ENCODE peak calls at places on chromosomes 16 and 17, in four cellular contexts. One of them, this sample, is unnamed.

GRCh38 chr16:87581867-87582220 is 20.5 kb upstream of the JPH3 start:
- DNase-seq in NCI-H2081: no peak
- DNase-seq in stimulated activated CD8-positive, alpha-beta memory T cell treated with anti-CD3 and anti-CD28 coated beads, Interleukin-7, amount 100 ng/mL, for 1 hour: no peak
- DNase-seq in SHP77: peak; percentile 45
- DNase-seq in this sample: peak; percentile 91

GRCh38 chr16:49929606-49930005 is 73.7 kb upstream of the ZNF423 start:
- DNase-seq in stimulated activated CD8-positive, alpha-beta memory T cell treated with anti-CD3 and anti-CD28 coated beads, Interleukin-7, amount 100 ng/mL, for 1 hour: no peak
- DNase-seq in SHP77: no peak
- DNase-seq in NCI-H2081: no peak
- DNase-seq in this sample: no peak

GRCh38 chr16:59878999-59879398 is 1144.9 kb upstream of the GOT2 start:
- DNase-seq in stimulated activated CD8-positive, alpha-beta memory T cell treated with anti-CD3 and anti-CD28 coated beads, Interleukin-7, amount 100 ng/mL, for 1 hour: no peak
- DNase-seq in SHP77: no peak
- DNase-seq in NCI-H2081: no peak
- DNase-seq in this sample: no peak

GRCh38 chr16:17972460-17972943 is 364.0 kb downstream of the NPIPA8 start:
- DNase-seq in stimulated activated CD8-positive, alpha-beta memory T cell treated with anti-CD3 and anti-CD28 coated beads, Interleukin-7, amount 100 ng/mL, for 1 hour: no peak
- DNase-seq in NCI-H2081: no peak
- DNase-seq in SHP77: no peak
- DNase-seq in this sample: no peak

GRCh38 chr17:18968945-18969887 is 17.3 kb downstream of the SLC5A10 start:
- DNase-seq in SHP77: no peak
- DNase-seq in NCI-H2081: no peak
- DNase-seq in stimulated activated CD8-positive, alpha-beta memory T cell treated with anti-CD3 and anti-CD28 coated beads, Interleukin-7, amount 100 ng/mL, for 1 hour: no peak
- DNase-seq in this sample: peak; percentile 7

GRCh38 chr16:58218786-58219185 is 20.9 kb upstream of the CSNK2A2 start:
- DNase-seq in stimulated activated CD8-positive, alpha-beta memory T cell treated with anti-CD3 and anti-CD28 coated beads, Interleukin-7, amount 100 ng/mL, for 1 hour: no peak
- DNase-seq in NCI-H2081: no peak
- DNase-seq in SHP77: no peak
- DNase-seq in this sample: no peak

GRCh38 chr17:80441133-80441578 is 26.2 kb downstream of the ENDOV start:
- DNase-seq in stimulated activated CD8-positive, alpha-beta memory T cell treated with anti-CD3 and anti-CD28 coated beads, Interleukin-7, amount 100 ng/mL, for 1 hour: no peak
- DNase-seq in NCI-H2081: no peak
- DNase-seq in SHP77: no peak
- DNase-seq in this sample: no peak

GRCh38 chr16:48611329-48612137 is 1.6 kb upstream of the N4BP1 start:
- DNase-seq in stimulated activated CD8-positive, alpha-beta memory T cell treated with anti-CD3 and anti-CD28 coated beads, Interleukin-7, amount 100 ng/mL, for 1 hour: peak; percentile 42
- DNase-seq in SHP77: peak; percentile 14
- DNase-seq in NCI-H2081: peak; percentile 60
- DNase-seq in this sample: no peak

GRCh38 chr17:49217651-49218413 is 7.3 kb downstream of the ABI3 start:
- DNase-seq in stimulated activated CD8-positive, alpha-beta memory T cell treated with anti-CD3 and anti-CD28 coated beads, Interleukin-7, amount 100 ng/mL, for 1 hour: no peak
- DNase-seq in SHP77: no peak
- DNase-seq in NCI-H2081: no peak
- DNase-seq in this sample: no peak

GRCh38 chr17:31696184-31696602 is 162.9 kb downstream of the COPRS start:
- DNase-seq in SHP77: no peak
- DNase-seq in stimulated activated CD8-positive, alpha-beta memory T cell treated with anti-CD3 and anti-CD28 coated beads, Interleukin-7, amount 100 ng/mL, for 1 hour: no peak
- DNase-seq in NCI-H2081: no peak
- DNase-seq in this sample: peak; percentile 70

GRCh38 chr16:69055003-69055402 is 50.5 kb upstream of the HAS3 start:
- DNase-seq in SHP77: no peak
- DNase-seq in stimulated activated CD8-positive, alpha-beta memory T cell treated with anti-CD3 and anti-CD28 coated beads, Interleukin-7, amount 100 ng/mL, for 1 hour: no peak
- DNase-seq in NCI-H2081: no peak
- DNase-seq in this sample: no peak

GRCh38 chr17:46013502-46014165 is 14.6 kb downstream of the STH start:
- DNase-seq in stimulated activated CD8-positive, alpha-beta memory T cell treated with anti-CD3 and anti-CD28 coated beads, Interleukin-7, amount 100 ng/mL, for 1 hour: no peak
- DNase-seq in NCI-H2081: no peak
- DNase-seq in SHP77: no peak
- DNase-seq in this sample: no peak

GRCh38 chr16:83675136-83675535 is 132.6 kb upstream of the HSBP1 start:
- DNase-seq in stimulated activated CD8-positive, alpha-beta memory T cell treated with anti-CD3 and anti-CD28 coated beads, Interleukin-7, amount 100 ng/mL, for 1 hour: no peak
- DNase-seq in SHP77: no peak
- DNase-seq in NCI-H2081: no peak
- DNase-seq in this sample: no peak

GRCh38 chr17:73013816-73014663 is 78.4 kb downstream of the SLC39A11 start:
- DNase-seq in stimulated activated CD8-positive, alpha-beta memory T cell treated with anti-CD3 and anti-CD28 coated beads, Interleukin-7, amount 100 ng/mL, for 1 hour: no peak
- DNase-seq in SHP77: no peak
- DNase-seq in NCI-H2081: peak; percentile 36
- DNase-seq in this sample: no peak

GRCh38 chr16:9123871-9124270 is 32.4 kb downstream of the HAPSTR1 start:
- DNase-seq in stimulated activated CD8-positive, alpha-beta memory T cell treated with anti-CD3 and anti-CD28 coated beads, Interleukin-7, amount 100 ng/mL, for 1 hour: no peak
- DNase-seq in SHP77: no peak
- DNase-seq in NCI-H2081: peak; percentile 4
- DNase-seq in this sample: no peak

GRCh38 chr17:29156781-29157180 is 23.4 kb downstream of the MYO18A start:
- DNase-seq in SHP77: no peak
- DNase-seq in stimulated activated CD8-positive, alpha-beta memory T cell treated with anti-CD3 and anti-CD28 coated beads, Interleukin-7, amount 100 ng/mL, for 1 hour: no peak
- DNase-seq in NCI-H2081: no peak
- DNase-seq in this sample: no peak

GRCh38 chr17:32487460-32488176 is 825 bp downstream of the CDK5R1 start:
- DNase-seq in stimulated activated CD8-positive, alpha-beta memory T cell treated with anti-CD3 and anti-CD28 coated beads, Interleukin-7, amount 100 ng/mL, for 1 hour: no peak
- DNase-seq in SHP77: peak; percentile 24
- DNase-seq in NCI-H2081: peak; percentile 41
- DNase-seq in this sample: no peak

GRCh38 chr16:11742041-11742535 is 569 bp downstream of the TXNDC11 start:
- DNase-seq in NCI-H2081: no peak
- DNase-seq in SHP77: no peak
- DNase-seq in stimulated activated CD8-positive, alpha-beta memory T cell treated with anti-CD3 and anti-CD28 coated beads, Interleukin-7, amount 100 ng/mL, for 1 hour: no peak
- DNase-seq in this sample: peak; percentile 12

GRCh38 chr17:67435122-67435521 is 58.0 kb downstream of the PITPNC1 start:
- DNase-seq in NCI-H2081: no peak
- DNase-seq in SHP77: no peak
- DNase-seq in stimulated activated CD8-positive, alpha-beta memory T cell treated with anti-CD3 and anti-CD28 coated beads, Interleukin-7, amount 100 ng/mL, for 1 hour: peak; percentile 26
- DNase-seq in this sample: no peak

GRCh38 chr16:73280366-73280765 is 232.4 kb upstream of the ZFHX3 start:
- DNase-seq in SHP77: no peak
- DNase-seq in NCI-H2081: no peak
- DNase-seq in stimulated activated CD8-positive, alpha-beta memory T cell treated with anti-CD3 and anti-CD28 coated beads, Interleukin-7, amount 100 ng/mL, for 1 hour: no peak
- DNase-seq in this sample: no peak

GRCh38 chr17:34177642-34178041 is 77.4 kb upstream of the CCL2 start:
- DNase-seq in stimulated activated CD8-positive, alpha-beta memory T cell treated with anti-CD3 and anti-CD28 coated beads, Interleukin-7, amount 100 ng/mL, for 1 hour: no peak
- DNase-seq in SHP77: no peak
- DNase-seq in NCI-H2081: no peak
- DNase-seq in this sample: no peak

GRCh38 chr16:68275611-68276191 is 11.4 kb downstream of the SLC7A6 start:
- DNase-seq in SHP77: peak; percentile 33
- DNase-seq in stimulated activated CD8-positive, alpha-beta memory T cell treated with anti-CD3 and anti-CD28 coated beads, Interleukin-7, amount 100 ng/mL, for 1 hour: no peak
- DNase-seq in NCI-H2081: peak; percentile 36
- DNase-seq in this sample: no peak

GRCh38 chr17:16477255-16477654 is 14.7 kb downstream of the LRRC75A start:
- DNase-seq in stimulated activated CD8-positive, alpha-beta memory T cell treated with anti-CD3 and anti-CD28 coated beads, Interleukin-7, amount 100 ng/mL, for 1 hour: no peak
- DNase-seq in NCI-H2081: no peak
- DNase-seq in SHP77: no peak
- DNase-seq in this sample: peak; percentile 31

GRCh38 chr16:46882940-46883307 is 1.2 kb upstream of the GPT2 start:
- DNase-seq in SHP77: no peak
- DNase-seq in stimulated activated CD8-positive, alpha-beta memory T cell treated with anti-CD3 and anti-CD28 coated beads, Interleukin-7, amount 100 ng/mL, for 1 hour: no peak
- DNase-seq in NCI-H2081: no peak
- DNase-seq in this sample: no peak

GRCh38 chr16:4010225-4011158 is 105.8 kb downstream of the ADCY9 start:
- DNase-seq in stimulated activated CD8-positive, alpha-beta memory T cell treated with anti-CD3 and anti-CD28 coated beads, Interleukin-7, amount 100 ng/mL, for 1 hour: no peak
- DNase-seq in NCI-H2081: no peak
- DNase-seq in SHP77: no peak
- DNase-seq in this sample: no peak

GRCh38 chr17:45648642-45649041 is 135.5 kb upstream of the CRHR1 start:
- DNase-seq in NCI-H2081: no peak
- DNase-seq in stimulated activated CD8-positive, alpha-beta memory T cell treated with anti-CD3 and anti-CD28 coated beads, Interleukin-7, amount 100 ng/mL, for 1 hour: no peak
- DNase-seq in SHP77: no peak
- DNase-seq in this sample: no peak

GRCh38 chr17:49439673-49440571 is 25.2 kb upstream of the PHB1 start:
- DNase-seq in NCI-H2081: no peak
- DNase-seq in SHP77: no peak
- DNase-seq in stimulated activated CD8-positive, alpha-beta memory T cell treated with anti-CD3 and anti-CD28 coated beads, Interleukin-7, amount 100 ng/mL, for 1 hour: no peak
- DNase-seq in this sample: no peak

GRCh38 chr16:49701867-49702494 is 153.9 kb downstream of the ZNF423 start:
- DNase-seq in NCI-H2081: peak; percentile 60
- DNase-seq in SHP77: no peak
- DNase-seq in stimulated activated CD8-positive, alpha-beta memory T cell treated with anti-CD3 and anti-CD28 coated beads, Interleukin-7, amount 100 ng/mL, for 1 hour: no peak
- DNase-seq in this sample: peak; percentile 73

GRCh38 chr16:69859105-69859969 is 91.8 kb upstream of the CLEC18A start:
- DNase-seq in NCI-H2081: no peak
- DNase-seq in stimulated activated CD8-positive, alpha-beta memory T cell treated with anti-CD3 and anti-CD28 coated beads, Interleukin-7, amount 100 ng/mL, for 1 hour: no peak
- DNase-seq in SHP77: no peak
- DNase-seq in this sample: peak; percentile 28

GRCh38 chr17:39923836-39924690 is 3.3 kb downstream of the ORMDL3 start:
- DNase-seq in stimulated activated CD8-positive, alpha-beta memory T cell treated with anti-CD3 and anti-CD28 coated beads, Interleukin-7, amount 100 ng/mL, for 1 hour: no peak
- DNase-seq in NCI-H2081: no peak
- DNase-seq in SHP77: no peak
- DNase-seq in this sample: no peak

GRCh38 chr16:87784812-87785211 is 19.0 kb upstream of the KLHDC4 start:
- DNase-seq in stimulated activated CD8-positive, alpha-beta memory T cell treated with anti-CD3 and anti-CD28 coated beads, Interleukin-7, amount 100 ng/mL, for 1 hour: no peak
- DNase-seq in SHP77: no peak
- DNase-seq in NCI-H2081: no peak
- DNase-seq in this sample: no peak

GRCh38 chr16:35798885-35799426 is 2339.5 kb downstream of the TP53TG3F start:
- DNase-seq in NCI-H2081: peak; percentile 90
- DNase-seq in SHP77: peak; percentile 95
- DNase-seq in stimulated activated CD8-positive, alpha-beta memory T cell treated with anti-CD3 and anti-CD28 coated beads, Interleukin-7, amount 100 ng/mL, for 1 hour: no peak
- DNase-seq in this sample: no peak

GRCh38 chr17:79243603-79243990 is 169.0 kb downstream of the ENGASE start:
- DNase-seq in NCI-H2081: no peak
- DNase-seq in SHP77: no peak
- DNase-seq in stimulated activated CD8-positive, alpha-beta memory T cell treated with anti-CD3 and anti-CD28 coated beads, Interleukin-7, amount 100 ng/mL, for 1 hour: no peak
- DNase-seq in this sample: no peak